ENCODE peak calls at places on chromosomes 1 and 21, in nine cellular contexts. S, U, F, V, Z, Q, H, T and W are unnamed samples.

GRCh38 chr1:10866314-10867091 is 70.1 kb upstream of the CASZ1 start:
- DNase-seq in S (no peak), H (peak), Q (peak), Z (no peak), F (no peak), T (no peak), U (no peak), V (no peak), W (no peak)

GRCh38 chr1:174689524-174689923 is 241.8 kb downstream of the GPR52 start:
- DNase-seq in F (no peak), Z (no peak), Q (no peak), V (no peak), S (no peak), T (no peak), U (no peak), H (peak), W (no peak)

GRCh38 chr1:32928285-32928684 is 27.1 kb upstream of the TMEM54 start:
- DNase-seq in Q (no peak), H (no peak), S (no peak), F (no peak), T (no peak), Z (no peak), U (no peak), V (no peak), W (no peak)

GRCh38 chr1:117003253-117003875 is 1.8 kb downstream of the CD101 start:
- DNase-seq in V (no peak), U (no peak), F (no peak), H (no peak), T (no peak), S (no peak), Z (no peak), Q (no peak), W (no peak)

GRCh38 chr1:241212624-241213023 is 144.4 kb downstream of the RGS7 start:
- DNase-seq in H (no peak), T (no peak), S (no peak), V (no peak), Z (no peak), U (no peak), F (no peak), Q (no peak), W (no peak)

GRCh38 chr1:39675220-39675619 is 3.3 kb upstream of the NT5C1A start:
- DNase-seq in V (no peak), U (no peak), T (no peak), Q (no peak), F (no peak), Z (no peak), H (no peak), S (no peak), W (no peak)

GRCh38 chr1:151012684-151013471 is 4.6 kb downstream of the PRUNE1 start:
- DNase-seq in Z (no peak), F (no peak), U (no peak), Q (no peak), T (no peak), H (peak), S (peak), V (no peak), W (no peak)

GRCh38 chr21:41817228-41817627 is 50.4 kb upstream of the RIPK4 start:
- DNase-seq in U (peak), T (peak), Z (peak), V (no peak), F (peak), Q (peak), H (peak), S (peak), W (peak)

GRCh38 chr1:212655668-212656440 is 43.8 kb downstream of the BATF3 start:
- DNase-seq in V (no peak), F (no peak), H (no peak), S (no peak), T (peak), U (no peak), Q (no peak), Z (peak), W (no peak)

GRCh38 chr1:55974714-55975441 is 604.5 kb downstream of the PLPP3 start:
- DNase-seq in V (no peak), Q (no peak), Z (peak), F (peak), H (no peak), U (no peak), S (no peak), T (no peak), W (no peak)

GRCh38 chr1:46523556-46524443 is 27.6 kb downstream of the KNCN start:
- DNase-seq in F (no peak), H (no peak), V (no peak), S (no peak), T (no peak), Q (no peak), U (no peak), Z (no peak), W (no peak)

GRCh38 chr1:91706140-91706957 is 179.6 kb downstream of the TGFBR3 start:
- DNase-seq in S (no peak), V (no peak), Z (no peak), F (no peak), U (no peak), H (no peak), T (no peak), Q (no peak), W (no peak)

GRCh38 chr1:43062527-43063080 is 103.9 kb upstream of the SLC2A1 start:
- DNase-seq in Z (no peak), S (no peak), H (no peak), U (no peak), T (no peak), F (no peak), Q (no peak), V (no peak), W (no peak)

GRCh38 chr1:44251989-44252625 is 38.8 kb downstream of the DMAP1 start:
- DNase-seq in T (no peak), V (no peak), H (no peak), Q (no peak), Z (no peak), S (no peak), U (no peak), F (no peak), W (no peak)

GRCh38 chr1:119327066-119327435 is 41.5 kb upstream of the HAO2 start:
- DNase-seq in T (no peak), Q (no peak), F (no peak), Z (no peak), H (no peak), S (peak), V (peak), U (no peak), W (no peak)

DNA sequence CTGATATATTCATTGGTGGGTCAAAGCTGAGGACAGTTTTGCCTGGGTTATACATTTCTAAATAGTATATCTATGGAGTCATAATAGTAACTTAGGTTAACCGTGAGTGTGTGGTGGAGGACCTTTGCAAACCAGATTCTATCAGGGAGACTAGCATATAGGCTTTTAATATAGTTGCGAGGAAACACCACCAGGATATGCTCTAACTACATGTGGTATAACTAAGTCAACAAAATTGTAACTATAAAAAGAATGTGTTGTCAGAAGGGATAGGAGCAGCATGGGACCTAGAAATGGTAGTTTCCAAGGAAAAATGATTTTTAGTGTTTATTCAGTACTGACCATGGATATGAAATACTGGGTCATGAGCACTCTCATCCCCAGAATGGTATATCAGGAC is 338.1 kb downstream of the TGFB2 start:
- DNase-seq in T (no peak), F (no peak), U (no peak), Q (no peak), V (no peak), S (no peak), Z (no peak), H (no peak), W (no peak)
- TF ChIP-seq CTCF in T (no peak), F (no peak), U (no peak), Q (no peak), V (no peak), S (no peak), Z (peak), H (no peak), W (no peak)

GRCh38 chr1:7224644-7225043 is 439.4 kb downstream of the CAMTA1 start:
- DNase-seq in H (peak), F (no peak), U (no peak), S (no peak), Z (no peak), V (no peak), T (no peak), Q (no peak), W (no peak)
- TF ChIP-seq CTCF in H (peak), F (no peak), U (no peak), S (peak), Z (no peak), V (peak), T (no peak), Q (no peak), W (no peak)

GRCh38 chr1:6053206-6053546 is 7.5 kb downstream of the KCNAB2 start:
- DNase-seq in S (no peak), U (no peak), T (no peak), Q (no peak), V (no peak), Z (no peak), F (no peak), H (no peak), W (no peak)
- TF ChIP-seq CTCF in S (no peak), U (no peak), T (peak), Q (no peak), V (no peak), Z (no peak), F (no peak), H (no peak), W (no peak)

DNA sequence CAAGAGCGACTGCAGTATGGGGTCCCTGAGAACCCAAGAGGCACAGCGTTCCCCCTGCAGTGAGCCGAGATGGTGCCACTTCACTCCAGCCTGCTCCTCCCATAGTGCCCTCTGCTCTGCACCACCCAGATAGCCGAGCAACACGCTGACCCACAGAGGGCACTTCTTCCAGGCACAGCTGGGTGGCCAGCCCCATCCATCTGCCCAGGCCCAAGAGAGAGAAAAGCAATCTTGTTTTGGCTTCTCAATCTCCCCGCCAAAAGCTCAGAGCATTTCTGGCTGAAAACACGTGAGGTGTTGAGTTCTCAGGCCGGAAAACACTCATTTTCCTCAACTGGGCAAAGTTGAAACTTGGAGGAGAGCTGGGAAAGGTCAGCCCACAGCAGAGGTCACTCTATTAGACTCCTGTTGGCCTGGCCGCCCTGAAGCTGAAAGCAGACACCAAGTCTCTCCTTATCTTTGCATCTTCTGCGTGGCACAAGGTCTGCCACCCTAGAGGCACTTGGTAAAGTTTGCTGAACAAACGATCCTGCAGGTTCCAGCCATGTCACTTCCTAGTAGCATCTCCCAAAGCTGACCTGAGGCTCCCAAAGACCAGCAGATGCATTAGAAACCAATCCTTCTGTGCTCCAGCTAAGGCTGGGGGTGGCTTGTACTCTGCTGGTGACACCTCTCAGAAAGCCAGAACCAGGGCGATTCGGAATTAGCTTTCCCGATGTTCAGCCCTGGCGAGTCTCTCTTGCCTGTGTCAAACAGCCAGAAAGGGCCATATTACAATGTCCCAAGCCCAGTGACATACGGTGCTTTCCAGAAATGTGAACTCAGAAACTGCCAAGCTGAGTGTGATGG is 10.9 kb downstream of the CAPN9 start:
- DNase-seq in Q (no peak), U (no peak), V (no peak), Z (no peak), T (no peak), H (no peak), F (no peak), S (no peak), W (no peak)
- TF ChIP-seq CTCF in Q (no peak), U (no peak), V (no peak), Z (no peak), T (no peak), H (no peak), F (no peak), S (no peak), W (no peak)

GRCh38 chr1:21750841-21751240 is 32.1 kb downstream of the USP48 start:
- DNase-seq in Z (no peak), T (no peak), Q (no peak), V (no peak), F (no peak), U (no peak), S (no peak), H (no peak), W (no peak)
- TF ChIP-seq CTCF in Z (no peak), T (no peak), Q (no peak), V (no peak), F (no peak), U (no peak), S (no peak), H (no peak), W (no peak)

GRCh38 chr1:201053155-201053860 is 29.8 kb upstream of the KIF21B start:
- DNase-seq in F (no peak), S (no peak), U (no peak), Q (no peak), Z (no peak), V (no peak), T (no peak), H (no peak), W (no peak)
- TF ChIP-seq CTCF in F (no peak), S (no peak), U (no peak), Q (no peak), Z (no peak), V (no peak), T (no peak), H (no peak), W (no peak)

GRCh38 chr1:51327386-51327785 is 3.0 kb downstream of the TTC39A start:
- DNase-seq in Q (no peak), F (no peak), U (no peak), V (no peak), S (no peak), T (no peak), Z (peak), H (no peak), W (no peak)

GRCh38 chr1:51329443-51330325 is 678 bp downstream of the TTC39A start:
- DNase-seq in U (peak), Z (no peak), Q (no peak), V (no peak), T (peak), F (no peak), S (no peak), H (peak), W (no peak)

GRCh38 chr1:51328926-51329325 is 1.4 kb downstream of the TTC39A start:
- DNase-seq in S (no peak), U (no peak), Q (no peak), Z (no peak), H (no peak), V (no peak), F (no peak), T (no peak), W (no peak)

GRCh38 chr1:51326839-51327238 is 3.5 kb downstream of the TTC39A start:
- DNase-seq in Q (no peak), U (no peak), Z (no peak), H (no peak), S (no peak), T (no peak), V (no peak), F (no peak), W (no peak)

DNA sequence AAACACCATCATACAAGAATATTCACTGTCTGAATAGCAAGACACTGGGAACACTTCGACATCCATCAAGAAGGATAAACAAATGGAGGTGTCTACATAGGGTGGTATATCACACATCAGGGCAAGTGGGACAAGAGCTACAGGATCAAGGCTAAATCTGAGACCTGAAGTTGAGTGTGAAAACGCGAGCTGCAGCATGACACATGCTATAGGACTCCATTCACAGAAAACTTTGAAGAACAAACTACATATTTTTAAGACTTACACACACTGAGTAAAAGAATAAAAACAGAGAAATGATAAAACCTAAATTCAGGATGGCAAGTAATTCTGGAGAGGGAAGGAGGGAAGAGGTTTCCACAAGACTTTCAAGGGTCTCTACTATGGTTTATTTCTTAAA is 2.1 kb downstream of the TTC39A start:
- DNase-seq in V (no peak), H (no peak), F (no peak), S (no peak), U (no peak), Q (no peak), T (no peak), Z (peak), W (no peak)
- TF ChIP-seq CTCF in V (no peak), H (no peak), F (no peak), S (no peak), U (no peak), Q (no peak), T (no peak), Z (no peak), W (no peak)

GRCh38 chr21:25806053-25806452 is 71.3 kb downstream of the GABPA start:
- DNase-seq in U (no peak), F (no peak), Z (no peak), H (no peak), S (no peak), T (no peak), Q (no peak), V (no peak), W (no peak)

DNA sequence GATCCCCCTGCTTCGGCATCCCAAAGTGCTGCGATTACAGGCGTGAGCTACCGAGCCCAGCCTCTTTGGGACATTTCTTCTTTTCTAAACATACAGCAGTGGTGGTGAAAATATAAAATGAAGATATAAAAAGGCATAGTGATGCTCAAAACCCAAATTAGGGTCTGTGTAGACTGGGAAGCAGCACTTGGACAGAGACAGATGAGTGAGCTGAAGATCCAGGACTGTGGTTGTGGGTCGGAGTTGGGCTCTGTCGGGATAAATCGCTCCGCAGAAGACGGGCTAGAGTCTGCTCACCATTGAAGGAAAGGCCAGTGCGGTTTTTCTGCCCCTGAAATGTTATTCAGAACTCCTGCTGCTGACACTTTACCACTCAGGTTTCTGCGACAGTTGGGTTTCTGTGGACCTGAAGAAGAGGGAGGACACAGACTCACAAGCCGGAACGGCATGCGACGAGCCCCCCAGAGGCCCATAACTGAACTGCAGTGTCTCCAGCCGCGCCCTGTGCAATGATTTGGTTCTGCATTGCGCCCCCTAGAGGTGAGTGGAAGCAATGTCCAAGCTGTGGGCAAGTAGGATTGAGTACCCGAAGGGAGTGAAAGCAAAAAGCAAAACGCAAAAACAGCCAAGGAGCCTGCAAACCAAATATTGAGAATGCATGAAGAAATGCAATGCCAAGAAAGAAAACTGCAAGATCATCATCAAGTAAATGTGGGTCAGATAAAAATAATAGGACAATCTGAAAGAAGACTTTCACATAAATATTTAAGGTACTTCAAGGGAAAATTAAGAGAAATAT is 66.6 kb downstream of the GABPA start:
- DNase-seq in Z (peak), S (peak), H (peak), F (peak), T (peak), Q (peak), V (peak), U (peak), W (peak)
- TF ChIP-seq CTCF in Z (peak), S (peak), H (peak), F (peak), T (peak), Q (peak), V (peak), U (peak), W (peak)